ENCODE peak calls at places on chromosomes 6 and 20, in seven cellular contexts. One of them, this sample, is unnamed.

GRCh38 chr6:736657-737446 is 43.9 kb upstream of the EXOC2 start:
- DNase-seq in retinal pigment epithelial cell: no peak
- DNase-seq in fibroblast of the aortic adventitia: no peak
- DNase-seq in fibroblast of lung: no peak
- DNase-seq in endodermal cell: no peak
- DNase-seq in transverse colon: no peak
- DNase-seq in choroid plexus epithelial cell: no peak
- DNase-seq in this sample: no peak

GRCh38 chr6:155085582-155086253 is 90.6 kb downstream of the TIAM2 start:
- DNase-seq in retinal pigment epithelial cell: no peak
- DNase-seq in fibroblast of the aortic adventitia: peak
- DNase-seq in fibroblast of lung: no peak
- DNase-seq in endodermal cell: peak
- DNase-seq in transverse colon: no peak
- DNase-seq in choroid plexus epithelial cell: no peak
- DNase-seq in this sample: no peak

GRCh38 chr6:77183447-77183846 is 279.8 kb downstream of the HTR1B start:
- DNase-seq in retinal pigment epithelial cell: no peak
- DNase-seq in fibroblast of the aortic adventitia: no peak
- DNase-seq in fibroblast of lung: no peak
- DNase-seq in endodermal cell: no peak
- DNase-seq in transverse colon: no peak
- DNase-seq in choroid plexus epithelial cell: no peak
- DNase-seq in this sample: no peak

GRCh38 chr6:4055420-4056041 is 23.4 kb downstream of the FAM217A start:
- DNase-seq in retinal pigment epithelial cell: peak
- DNase-seq in fibroblast of the aortic adventitia: peak
- DNase-seq in fibroblast of lung: peak
- DNase-seq in endodermal cell: no peak
- DNase-seq in transverse colon: peak
- DNase-seq in choroid plexus epithelial cell: peak
- DNase-seq in this sample: peak

GRCh38 chr6:125513978-125514377 is 212.2 kb upstream of the HDDC2 start:
- DNase-seq in retinal pigment epithelial cell: no peak
- DNase-seq in fibroblast of the aortic adventitia: no peak
- DNase-seq in fibroblast of lung: no peak
- DNase-seq in endodermal cell: no peak
- DNase-seq in transverse colon: no peak
- DNase-seq in choroid plexus epithelial cell: no peak
- DNase-seq in this sample: no peak

GRCh38 chr6:47182291-47182957 is 127.3 kb downstream of the TNFRSF21 start:
- DNase-seq in retinal pigment epithelial cell: no peak
- DNase-seq in fibroblast of the aortic adventitia: no peak
- DNase-seq in fibroblast of lung: no peak
- DNase-seq in endodermal cell: no peak
- DNase-seq in transverse colon: no peak
- DNase-seq in choroid plexus epithelial cell: no peak
- DNase-seq in this sample: no peak

GRCh38 chr20:18007534-18008292 is 38.9 kb downstream of the MGME1 start:
- DNase-seq in retinal pigment epithelial cell: no peak
- DNase-seq in fibroblast of the aortic adventitia: peak
- DNase-seq in fibroblast of lung: peak
- DNase-seq in endodermal cell: no peak
- DNase-seq in transverse colon: peak
- DNase-seq in choroid plexus epithelial cell: peak
- DNase-seq in this sample: no peak

GRCh38 chr20:35145141-35145564 is 2.0 kb downstream of the EDEM2 start:
- DNase-seq in retinal pigment epithelial cell: peak
- DNase-seq in fibroblast of the aortic adventitia: peak
- DNase-seq in fibroblast of lung: peak
- DNase-seq in endodermal cell: peak
- DNase-seq in transverse colon: no peak
- DNase-seq in choroid plexus epithelial cell: peak
- DNase-seq in this sample: peak

GRCh38 chr20:63351811-63352591 is 9.1 kb downstream of the CHRNA4 start:
- DNase-seq in retinal pigment epithelial cell: no peak
- DNase-seq in fibroblast of the aortic adventitia: no peak
- DNase-seq in fibroblast of lung: no peak
- DNase-seq in endodermal cell: peak
- DNase-seq in transverse colon: no peak
- DNase-seq in choroid plexus epithelial cell: no peak
- DNase-seq in this sample: no peak

GRCh38 chr6:16783485-16783884 is 22.2 kb upstream of the ATXN1 start:
- DNase-seq in retinal pigment epithelial cell: no peak
- DNase-seq in fibroblast of the aortic adventitia: no peak
- DNase-seq in fibroblast of lung: no peak
- DNase-seq in endodermal cell: no peak
- DNase-seq in transverse colon: no peak
- DNase-seq in choroid plexus epithelial cell: no peak
- DNase-seq in this sample: no peak

GRCh38 chr6:111788779-111789276 is 84.4 kb downstream of the FYN start:
- DNase-seq in retinal pigment epithelial cell: no peak
- DNase-seq in fibroblast of the aortic adventitia: no peak
- DNase-seq in fibroblast of lung: no peak
- DNase-seq in endodermal cell: no peak
- DNase-seq in transverse colon: no peak
- DNase-seq in choroid plexus epithelial cell: no peak
- DNase-seq in this sample: no peak

GRCh38 chr6:67630146-67630545 is 1004.9 kb upstream of the ADGRB3 start:
- DNase-seq in retinal pigment epithelial cell: peak
- DNase-seq in fibroblast of the aortic adventitia: peak
- DNase-seq in fibroblast of lung: peak
- DNase-seq in endodermal cell: no peak
- DNase-seq in transverse colon: no peak
- DNase-seq in choroid plexus epithelial cell: peak
- DNase-seq in this sample: peak

GRCh38 chr6:170344631-170345576 is 38.3 kb downstream of the FAM120B start:
- DNase-seq in retinal pigment epithelial cell: no peak
- DNase-seq in fibroblast of the aortic adventitia: peak
- DNase-seq in fibroblast of lung: peak
- DNase-seq in endodermal cell: peak
- DNase-seq in transverse colon: no peak
- DNase-seq in choroid plexus epithelial cell: peak
- DNase-seq in this sample: peak

GRCh38 chr6:126113261-126113660 is 126.9 kb downstream of the TRMT11 start:
- DNase-seq in retinal pigment epithelial cell: no peak
- DNase-seq in fibroblast of the aortic adventitia: no peak
- DNase-seq in fibroblast of lung: no peak
- DNase-seq in endodermal cell: no peak
- DNase-seq in transverse colon: no peak
- DNase-seq in choroid plexus epithelial cell: no peak
- DNase-seq in this sample: no peak

GRCh38 chr6:131377112-131377511 is 195.9 kb upstream of the ARG1 start:
- DNase-seq in retinal pigment epithelial cell: no peak
- DNase-seq in fibroblast of the aortic adventitia: no peak
- DNase-seq in fibroblast of lung: no peak
- DNase-seq in endodermal cell: no peak
- DNase-seq in transverse colon: no peak
- DNase-seq in choroid plexus epithelial cell: no peak
- DNase-seq in this sample: no peak

GRCh38 chr20:36620917-36621316 is 15.3 kb downstream of the RAB5IF start:
- DNase-seq in retinal pigment epithelial cell: no peak
- DNase-seq in fibroblast of the aortic adventitia: no peak
- DNase-seq in fibroblast of lung: no peak
- DNase-seq in endodermal cell: no peak
- DNase-seq in transverse colon: no peak
- DNase-seq in choroid plexus epithelial cell: no peak
- DNase-seq in this sample: no peak

GRCh38 chr6:36954262-36954931 is at the start of gene PI16:
- DNase-seq in retinal pigment epithelial cell: no peak
- DNase-seq in fibroblast of the aortic adventitia: peak
- DNase-seq in fibroblast of lung: no peak
- DNase-seq in endodermal cell: peak
- DNase-seq in transverse colon: no peak
- DNase-seq in choroid plexus epithelial cell: no peak
- DNase-seq in this sample: no peak

GRCh38 chr20:63567382-63568169 is 6.5 kb downstream of the HELZ2 start:
- DNase-seq in retinal pigment epithelial cell: no peak
- DNase-seq in fibroblast of the aortic adventitia: no peak
- DNase-seq in fibroblast of lung: no peak
- DNase-seq in endodermal cell: no peak
- DNase-seq in transverse colon: peak
- DNase-seq in choroid plexus epithelial cell: peak
- DNase-seq in this sample: no peak

GRCh38 chr20:18225652-18226051 is 62.7 kb upstream of the ZNF133 start:
- DNase-seq in retinal pigment epithelial cell: peak
- DNase-seq in fibroblast of the aortic adventitia: peak
- DNase-seq in fibroblast of lung: peak
- DNase-seq in endodermal cell: no peak
- DNase-seq in transverse colon: no peak
- DNase-seq in choroid plexus epithelial cell: peak
- DNase-seq in this sample: no peak

GRCh38 chr20:18058661-18059467 is 1.1 kb upstream of the OVOL2 start:
- DNase-seq in retinal pigment epithelial cell: no peak
- DNase-seq in fibroblast of the aortic adventitia: no peak
- DNase-seq in fibroblast of lung: no peak
- DNase-seq in endodermal cell: peak
- DNase-seq in transverse colon: peak
- DNase-seq in choroid plexus epithelial cell: no peak
- DNase-seq in this sample: no peak

GRCh38 chr6:6224933-6225486 is 95.5 kb downstream of the F13A1 start:
- DNase-seq in retinal pigment epithelial cell: no peak
- DNase-seq in fibroblast of the aortic adventitia: no peak
- DNase-seq in fibroblast of lung: no peak
- DNase-seq in endodermal cell: no peak
- DNase-seq in transverse colon: no peak
- DNase-seq in choroid plexus epithelial cell: no peak
- DNase-seq in this sample: no peak

GRCh38 chr6:659716-660581 is 3.0 kb upstream of the HUS1B start:
- DNase-seq in retinal pigment epithelial cell: no peak
- DNase-seq in fibroblast of the aortic adventitia: no peak
- DNase-seq in fibroblast of lung: no peak
- DNase-seq in endodermal cell: peak
- DNase-seq in transverse colon: no peak
- DNase-seq in choroid plexus epithelial cell: no peak
- DNase-seq in this sample: no peak

DNA sequence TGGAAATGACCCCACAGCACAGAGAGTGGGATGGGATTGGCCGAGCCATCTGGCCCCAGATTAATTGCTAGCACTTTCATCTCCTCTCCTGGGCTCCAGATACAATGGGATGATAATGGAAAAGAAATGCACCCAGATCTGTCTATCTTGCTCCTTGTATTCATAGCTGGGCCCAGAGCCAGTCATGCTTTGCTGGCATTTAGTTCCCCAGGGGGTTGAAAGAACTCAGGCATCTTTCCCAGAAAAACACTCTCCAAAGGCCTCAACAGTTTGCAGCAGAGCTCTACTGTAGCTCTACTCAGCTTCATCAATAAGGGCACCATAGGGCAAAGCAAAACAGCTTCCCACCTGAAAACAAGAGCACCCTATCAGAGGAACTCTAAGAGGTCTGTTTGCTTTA is 116.0 kb upstream of the FOXA2 start:
- DNase-seq in retinal pigment epithelial cell: no peak
- DNase-seq in fibroblast of the aortic adventitia: peak
- DNase-seq in fibroblast of lung: no peak
- DNase-seq in endodermal cell: no peak
- DNase-seq in transverse colon: no peak
- DNase-seq in choroid plexus epithelial cell: peak
- DNase-seq in this sample: no peak
- TF ChIP-seq CTCF in retinal pigment epithelial cell: no peak
- TF ChIP-seq CTCF in fibroblast of the aortic adventitia: no peak
- TF ChIP-seq CTCF in fibroblast of lung: no peak
- TF ChIP-seq CTCF in endodermal cell: no peak
- TF ChIP-seq CTCF in transverse colon: no peak
- TF ChIP-seq CTCF in choroid plexus epithelial cell: no peak
- TF ChIP-seq CTCF in this sample: no peak

DNA sequence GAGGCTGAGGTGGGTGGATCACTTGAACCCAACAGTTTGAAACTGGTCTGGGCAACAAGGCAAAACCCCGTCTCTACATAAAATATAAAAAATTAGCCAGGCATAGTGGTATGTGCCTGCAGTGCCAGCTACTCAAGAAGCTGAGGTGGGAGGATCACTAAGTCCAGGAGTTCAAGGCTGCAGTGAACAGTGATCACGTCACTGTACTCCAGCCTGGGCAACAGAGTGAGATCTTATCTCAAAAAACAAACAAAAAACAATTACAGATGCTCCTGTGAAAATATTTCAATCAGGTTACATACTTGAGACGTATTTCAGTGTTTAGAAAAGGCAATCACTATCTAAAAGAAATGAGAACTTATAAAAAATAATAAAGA is 33.8 kb downstream of the RANBP9 start:
- DNase-seq in retinal pigment epithelial cell: no peak
- DNase-seq in fibroblast of the aortic adventitia: no peak
- DNase-seq in fibroblast of lung: no peak
- DNase-seq in endodermal cell: no peak
- DNase-seq in transverse colon: no peak
- DNase-seq in choroid plexus epithelial cell: no peak
- DNase-seq in this sample: no peak
- TF ChIP-seq CTCF in retinal pigment epithelial cell: no peak
- TF ChIP-seq CTCF in fibroblast of the aortic adventitia: no peak
- TF ChIP-seq CTCF in fibroblast of lung: no peak
- TF ChIP-seq CTCF in endodermal cell: no peak
- TF ChIP-seq CTCF in transverse colon: no peak
- TF ChIP-seq CTCF in choroid plexus epithelial cell: no peak
- TF ChIP-seq CTCF in this sample: no peak

DNA sequence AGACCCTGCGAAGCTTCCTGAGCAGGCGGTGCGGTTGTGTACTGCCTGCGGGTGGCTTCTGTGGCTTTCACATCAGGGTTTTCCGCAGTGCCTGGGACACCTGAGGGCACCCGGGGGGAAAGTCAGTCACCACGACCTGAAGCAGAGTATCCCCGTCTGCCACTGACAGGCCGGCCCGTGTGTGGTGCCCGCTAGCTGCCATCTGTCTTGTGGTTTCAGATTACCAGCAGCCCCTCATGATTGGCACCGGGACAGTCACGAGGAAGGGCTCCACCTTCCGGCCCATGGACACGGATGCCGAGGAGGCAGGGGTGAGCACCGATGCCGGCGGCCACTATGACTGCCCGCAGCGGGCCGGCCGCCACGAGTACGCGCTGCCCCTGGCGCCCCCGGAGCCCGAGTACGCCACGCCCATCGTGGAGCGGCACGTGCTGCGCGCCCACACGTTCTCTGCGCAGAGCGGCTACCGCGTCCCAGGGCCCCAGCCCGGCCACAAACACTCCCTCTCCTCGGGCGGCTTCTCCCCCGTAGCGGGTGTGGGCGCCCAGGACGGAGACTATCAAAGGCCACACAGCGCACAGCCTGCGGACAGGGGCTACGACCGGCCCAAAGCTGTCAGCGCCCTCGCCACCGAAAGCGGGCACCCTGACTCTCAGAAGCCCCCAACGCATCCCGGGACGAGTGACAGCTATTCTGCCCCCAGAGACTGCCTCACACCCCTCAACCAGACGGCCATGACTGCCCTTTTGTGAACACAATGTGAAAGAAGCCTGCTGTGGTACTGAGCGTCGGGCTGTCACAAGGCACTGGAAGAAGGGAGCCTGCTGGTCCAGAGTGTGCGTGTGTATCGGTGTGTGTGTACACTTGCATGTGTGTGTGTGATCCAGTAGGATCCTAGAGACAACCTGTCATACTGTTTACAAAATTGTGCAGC is 54.4 kb downstream of the GOPC start:
- DNase-seq in retinal pigment epithelial cell: peak
- DNase-seq in fibroblast of the aortic adventitia: no peak
- DNase-seq in fibroblast of lung: peak
- DNase-seq in endodermal cell: peak
- DNase-seq in transverse colon: peak
- DNase-seq in choroid plexus epithelial cell: peak
- DNase-seq in this sample: no peak
- TF ChIP-seq CTCF in retinal pigment epithelial cell: no peak
- TF ChIP-seq CTCF in fibroblast of the aortic adventitia: no peak
- TF ChIP-seq CTCF in fibroblast of lung: no peak
- TF ChIP-seq CTCF in endodermal cell: no peak
- TF ChIP-seq CTCF in transverse colon: no peak
- TF ChIP-seq CTCF in choroid plexus epithelial cell: peak
- TF ChIP-seq CTCF in this sample: peak

GRCh38 chr20:49545572-49545971 is 22.4 kb downstream of the PTGIS start:
- DNase-seq in retinal pigment epithelial cell: no peak
- DNase-seq in fibroblast of the aortic adventitia: no peak
- DNase-seq in fibroblast of lung: no peak
- DNase-seq in endodermal cell: no peak
- DNase-seq in transverse colon: no peak
- DNase-seq in choroid plexus epithelial cell: no peak
- DNase-seq in this sample: no peak
- TF ChIP-seq CTCF in retinal pigment epithelial cell: peak
- TF ChIP-seq CTCF in fibroblast of the aortic adventitia: peak
- TF ChIP-seq CTCF in fibroblast of lung: peak
- TF ChIP-seq CTCF in endodermal cell: peak
- TF ChIP-seq CTCF in transverse colon: no peak
- TF ChIP-seq CTCF in choroid plexus epithelial cell: peak
- TF ChIP-seq CTCF in this sample: peak